ENCODE peak calls at places on chromosomes 2 and 18, in six cellular contexts. V is 8988T; Z is stimulated activated CD4-positive, alpha-beta T cell treated with anti-CD3 and anti-CD28 coated beads, Interleukin-15, amount 100 ng/mL, for 24 hours; P is choroid plexus epithelial cell; Q is globus pallidus; M is CD4-positive, CD25-positive, alpha-beta regulatory T cell. B is an unnamed sample.

GRCh38 chr18:79525556-79526467 is 130.1 kb downstream of the NFATC1 start:
- DNase-seq in V (no peak), Z (no peak), P (no peak), Q (no peak), M (no peak), B (no peak)

GRCh38 chr2:204643326-204643725 is 98.1 kb downstream of the PARD3B start:
- DNase-seq in V (no peak), Z (no peak), P (no peak), Q (no peak), M (no peak), B (no peak)

GRCh38 chr2:104599802-104600510 is 254.0 kb upstream of the POU3F3 start:
- DNase-seq in V (no peak), Z (no peak), P (peak), Q (no peak), M (no peak), B (no peak)

GRCh38 chr2:121860033-121860810 is 104.8 kb downstream of the TSN start:
- DNase-seq in V (peak), Z (no peak), P (peak), Q (no peak), M (no peak), B (peak)

GRCh38 chr18:46939337-46939963 is 22.0 kb downstream of the KATNAL2 start:
- DNase-seq in V (no peak), Z (no peak), P (peak), Q (no peak), M (no peak), B (no peak)

GRCh38 chr18:33720133-33720532 is 142.1 kb downstream of the ASXL3 start:
- DNase-seq in V (no peak), Z (no peak), P (peak), Q (no peak), M (no peak), B (no peak)

GRCh38 chr18:10131783-10132381 is 218.1 kb downstream of the VAPA start:
- DNase-seq in V (no peak), Z (no peak), P (no peak), Q (peak), M (no peak), B (no peak)

GRCh38 chr2:5145801-5146200 is 546.4 kb upstream of the SOX11 start:
- DNase-seq in V (no peak), Z (no peak), P (no peak), Q (no peak), M (no peak), B (no peak)

GRCh38 chr2:128320609-128321420 is 2.1 kb upstream of the HS6ST1 start:
- DNase-seq in V (no peak), Z (no peak), P (no peak), Q (no peak), M (no peak), B (no peak)

GRCh38 chr18:58533771-58534170 is 95.1 kb downstream of the ALPK2 start:
- DNase-seq in V (no peak), Z (no peak), P (no peak), Q (no peak), M (no peak), B (no peak)

GRCh38 chr2:175855236-175855635 is 146.8 kb downstream of the LNPK start:
- DNase-seq in V (no peak), Z (no peak), P (no peak), Q (no peak), M (no peak), B (no peak)

GRCh38 chr2:106038598-106039375 is 155.3 kb downstream of the UXS1 start:
- DNase-seq in V (no peak), Z (no peak), P (no peak), Q (peak), M (no peak), B (peak)

GRCh38 chr2:206296128-206296527 is 21.7 kb downstream of the ZDBF2 start:
- DNase-seq in V (no peak), Z (no peak), P (peak), Q (no peak), M (no peak), B (no peak)

GRCh38 chr2:44560961-44561360 is 199.2 kb downstream of the CAMKMT start:
- DNase-seq in V (no peak), Z (no peak), P (peak), Q (no peak), M (no peak), B (no peak)

GRCh38 chr2:170434900-170435640 is 257.1 kb downstream of the MYO3B start:
- DNase-seq in V (no peak), Z (peak), P (no peak), Q (no peak), M (peak), B (peak)

GRCh38 chr2:142082363-142082762 is 48.5 kb downstream of the LRP1B start:
- DNase-seq in V (no peak), Z (no peak), P (no peak), Q (no peak), M (no peak), B (no peak)

GRCh38 chr18:34767601-34768027 is 57.5 kb downstream of the DTNA start:
- DNase-seq in V (no peak), Z (no peak), P (peak), Q (no peak), M (no peak), B (no peak)

GRCh38 chr2:32357545-32358482 is 991 bp downstream of the BIRC6 start:
- DNase-seq in V (no peak), Z (peak), P (peak), Q (peak), M (peak), B (peak)

GRCh38 chr2:149409506-149409905 is 79.1 kb downstream of the LYPD6 start:
- DNase-seq in V (no peak), Z (no peak), P (no peak), Q (no peak), M (no peak), B (no peak)

GRCh38 chr2:155203187-155203586 is 504.7 kb downstream of the KCNJ3 start:
- DNase-seq in V (no peak), Z (no peak), P (no peak), Q (no peak), M (no peak), B (no peak)

GRCh38 chr2:207711750-207712487 is 479 bp downstream of the CCNYL1 start:
- DNase-seq in V (peak), Z (peak), P (peak), Q (no peak), M (peak), B (peak)

GRCh38 chr18:36464126-36464651 is 166.7 kb downstream of the FHOD3 start:
- DNase-seq in V (no peak), Z (no peak), P (no peak), Q (no peak), M (no peak), B (no peak)

GRCh38 chr2:240961878-240962277 is 36.5 kb upstream of the SNED1 start:
- DNase-seq in V (no peak), Z (no peak), P (no peak), Q (no peak), M (no peak), B (no peak)

GRCh38 chr2:100624536-100624935 is 61.7 kb downstream of the PDCL3 start:
- DNase-seq in V (no peak), Z (no peak), P (no peak), Q (no peak), M (no peak), B (no peak)

GRCh38 chr2:10042301-10043161 is 819 bp upstream of the KLF11 start:
- DNase-seq in V (peak), Z (peak), P (peak), Q (peak), M (no peak), B (peak)

GRCh38 chr2:60488291-60488690 is 65.2 kb downstream of the BCL11A start:
- DNase-seq in V (no peak), Z (no peak), P (no peak), Q (no peak), M (no peak), B (no peak)